ENCODE peak calls at places on chromosomes 7 and 10, in six cellular contexts. Q is IMR-90, F is mesendoderm, K is H1, J is neuronal stem cell, B is trophoblast cell. Y is an unnamed sample.

GRCh38 chr7:116357776-116358670 is 141.5 kb upstream of the CAV2 start:
- DNase-seq in Q (peak; percentile 62), F (no peak), K (no peak), J (no peak), B (no peak), Y (peak; percentile 44)

GRCh38 chr7:81180573-81180972 is 261.7 kb upstream of the SEMA3C start:
- DNase-seq in Q (no peak), F (peak; percentile 6), K (no peak), J (no peak), B (no peak), Y (no peak)

GRCh38 chr10:71810048-71810750 is 36.9 kb upstream of the VSIR start:
- DNase-seq in Q (no peak), F (no peak), K (no peak), J (no peak), B (no peak), Y (no peak)

GRCh38 chr7:92634924-92635519 is 44.8 kb upstream of the FAM133B start:
- DNase-seq in Q (peak; percentile 90), F (peak; percentile 41), K (no peak), J (no peak), B (no peak), Y (peak; percentile 94)

GRCh38 chr10:46541017-46541661 is 15.3 kb downstream of the GPRIN2 start:
- DNase-seq in Q (no peak), F (peak; percentile 89), K (peak; percentile 97), J (peak; percentile 81), B (no peak), Y (peak; percentile 24)

GRCh38 chr10:74491014-74491413 is 335.4 kb upstream of the KAT6B start:
- DNase-seq in Q (no peak), F (no peak), K (no peak), J (no peak), B (no peak), Y (no peak)

GRCh38 chr10:11758527-11759236 is 16.5 kb downstream of the ECHDC3 start:
- DNase-seq in Q (no peak), F (peak; percentile 52), K (no peak), J (no peak), B (no peak), Y (no peak)

GRCh38 chr10:84194424-84195043 is at the start of gene CDHR1:
- DNase-seq in Q (no peak), F (peak; percentile 65), K (peak; percentile 77), J (peak; percentile 57), B (no peak), Y (no peak)

GRCh38 chr10:101956105-101956504 is 99.9 kb downstream of the ARMH3 start:
- DNase-seq in Q (no peak), F (no peak), K (no peak), J (no peak), B (peak; percentile 26), Y (no peak)

GRCh38 chr10:100318201-100318600 is 11.8 kb downstream of the PKD2L1 start:
- DNase-seq in Q (no peak), F (no peak), K (no peak), J (no peak), B (peak; percentile 65), Y (no peak)

GRCh38 chr10:67818323-67818722 is 19.7 kb downstream of the DNAJC12 start:
- DNase-seq in Q (peak; percentile 44), F (no peak), K (no peak), J (no peak), B (no peak), Y (peak; percentile 20)

GRCh38 chr7:149792220-149792595 is 18.8 kb upstream of the ZNF467 start:
- DNase-seq in Q (no peak), F (no peak), K (no peak), J (no peak), B (no peak), Y (no peak)

GRCh38 chr7:108000875-108001758 is 1.8 kb downstream of the LAMB1 start:
- DNase-seq in Q (peak; percentile 30), F (peak; percentile 91), K (peak; percentile 77), J (peak; percentile 41), B (peak; percentile 9), Y (peak; percentile 58)

GRCh38 chr10:37125191-37125732 is at the start of gene ANKRD30A:
- DNase-seq in Q (no peak), F (no peak), K (no peak), J (no peak), B (no peak), Y (no peak)

GRCh38 chr10:16967000-16967865 is 150.0 kb upstream of the RSU1 start:
- DNase-seq in Q (peak; percentile 94), F (no peak), K (no peak), J (no peak), B (no peak), Y (peak; percentile 85)

GRCh38 chr10:35735412-35735811 is 93.3 kb upstream of the FZD8 start:
- DNase-seq in Q (peak; percentile 86), F (no peak), K (no peak), J (no peak), B (no peak), Y (peak; percentile 87)

GRCh38 chr7:148584154-148584827 is 6.3 kb upstream of the C7orf33 start:
- DNase-seq in Q (no peak), F (no peak), K (no peak), J (no peak), B (no peak), Y (no peak)

GRCh38 chr10:47291682-47292081 is 8.3 kb upstream of the GDF10 start:
- DNase-seq in Q (no peak), F (no peak), K (no peak), J (no peak), B (no peak), Y (no peak)

GRCh38 chr10:21534611-21535493 is 820 bp downstream of the MLLT10 start:
- DNase-seq in Q (peak; percentile 45), F (peak; percentile 87), K (peak; percentile 72), J (no peak), B (peak; percentile 66), Y (peak; percentile 80)

GRCh38 chr10:21531164-21531563 is 2.9 kb upstream of the MLLT10 start:
- DNase-seq in Q (peak; percentile 59), F (no peak), K (no peak), J (no peak), B (no peak), Y (peak; percentile 57)

GRCh38 chr10:21535494-21535818 is 1.4 kb downstream of the MLLT10 start:
- DNase-seq in Q (no peak), F (no peak), K (no peak), J (no peak), B (no peak), Y (peak; percentile 43)

GRCh38 chr10:21532694-21533576 is 1.1 kb upstream of the MLLT10 start:
- DNase-seq in Q (no peak), F (no peak), K (no peak), J (no peak), B (no peak), Y (no peak)

DNA sequence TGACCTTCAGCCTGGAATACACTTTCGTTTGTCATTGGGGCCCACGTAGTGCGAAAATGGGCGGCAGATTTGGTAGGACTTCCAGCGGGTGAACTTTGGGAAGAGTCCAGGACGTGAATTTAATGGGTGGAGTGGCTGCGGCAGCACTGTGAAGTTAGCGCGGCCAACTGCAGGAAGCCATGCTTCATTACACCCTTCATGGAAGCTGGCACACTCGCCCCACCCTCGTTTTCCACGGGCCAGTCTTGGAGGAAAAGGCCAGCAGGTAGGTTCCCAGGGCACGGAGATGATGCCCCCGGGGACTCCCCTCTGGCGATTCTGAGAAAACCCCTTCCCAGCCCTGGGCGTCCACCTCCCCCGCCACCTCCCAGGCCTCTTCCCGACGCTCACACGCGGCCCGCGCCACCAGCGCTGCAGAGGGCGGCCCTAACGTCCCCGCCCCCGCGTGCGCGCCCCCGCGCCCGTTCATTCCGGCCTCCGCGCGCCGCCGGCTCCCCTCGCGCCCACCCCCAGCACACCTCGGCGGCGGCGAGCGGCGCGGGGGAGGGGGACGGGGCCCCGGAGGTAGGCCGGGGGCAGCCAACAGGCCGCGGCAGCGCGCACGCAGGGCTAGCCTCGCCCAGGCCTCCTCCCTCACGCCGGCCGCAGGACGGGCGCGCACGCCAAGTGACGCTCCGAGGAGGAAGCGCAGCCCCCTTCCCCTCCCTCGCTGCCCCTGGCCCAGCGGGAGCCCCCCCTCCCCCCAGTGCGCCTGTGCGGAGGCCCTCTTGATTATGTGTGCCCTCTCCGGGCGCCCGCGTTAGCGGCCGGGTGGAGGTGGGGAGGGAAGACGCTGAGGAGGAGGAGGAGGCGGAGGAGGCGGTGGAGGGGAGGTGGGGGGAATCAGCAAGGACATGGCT is at the start of gene MLLT10:
- DNase-seq in Q (peak; percentile 94), F (peak; percentile 99), K (peak; percentile 93), J (peak; percentile 95), B (peak; percentile 93), Y (peak; percentile 95)
- H3K23ac ChIP-seq in Q (peak within 1 kb of the TSS; percentile 89), F (peak within 1 kb of the TSS; percentile 38), K (no peak within 1 kb of the TSS), J (peak within 1 kb of the TSS; percentile 73), B (no peak within 1 kb of the TSS), Y (no peak within 1 kb of the TSS)

GRCh38 chr10:23174075-23174973 is 17.8 kb upstream of the PTF1A start:
- DNase-seq in Q (no peak), F (no peak), K (peak; percentile 64), J (no peak), B (no peak), Y (no peak)

GRCh38 chr10:23172429-23172828 is 19.7 kb upstream of the PTF1A start:
- DNase-seq in Q (no peak), F (no peak), K (peak; percentile 55), J (no peak), B (no peak), Y (no peak)

GRCh38 chr10:23174974-23175512 is 17.1 kb upstream of the PTF1A start:
- DNase-seq in Q (no peak), F (no peak), K (no peak), J (no peak), B (no peak), Y (no peak)

GRCh38 chr10:23172846-23173548 is 19.1 kb upstream of the PTF1A start:
- DNase-seq in Q (no peak), F (peak; percentile 58), K (no peak), J (no peak), B (no peak), Y (no peak)

GRCh38 chr10:23173549-23174074 is 18.5 kb upstream of the PTF1A start:
- DNase-seq in Q (no peak), F (no peak), K (peak; percentile 68), J (no peak), B (no peak), Y (no peak)
- H3K4me3 ChIP-seq in Q (no peak overlapping the region), F (no peak overlapping the region), K (peak overlapping the region; percentile 13), J (no peak overlapping the region), B (no peak overlapping the region), Y (no peak overlapping the region)

DNA sequence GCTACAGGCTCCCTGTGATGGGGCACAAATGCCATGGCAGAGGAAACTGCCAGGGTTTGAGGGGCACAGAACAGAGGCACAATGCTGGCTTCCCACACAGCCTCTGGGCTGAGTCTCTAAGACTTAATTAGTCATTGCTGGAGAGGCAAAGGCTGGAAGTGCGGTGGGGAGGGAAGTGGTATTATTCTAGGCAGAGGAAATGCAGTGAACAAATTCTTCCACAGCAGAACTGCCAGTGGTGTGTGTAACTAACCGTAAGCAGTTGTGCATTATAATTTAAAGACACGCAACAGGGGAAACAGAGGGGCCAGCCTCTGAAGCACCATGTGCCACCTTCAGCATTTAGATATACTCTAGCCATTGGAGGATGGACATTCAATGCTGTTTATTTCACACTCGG is 12.8 kb downstream of the ICA1 start:
- DNase-seq in Q (no peak), F (no peak), K (no peak), J (no peak), B (no peak), Y (no peak)
- H4K8ac ChIP-seq in Q (no peak overlapping the region), F (no peak overlapping the region), K (no peak overlapping the region), J (no peak overlapping the region), B (no peak overlapping the region), Y (no peak overlapping the region)

DNA sequence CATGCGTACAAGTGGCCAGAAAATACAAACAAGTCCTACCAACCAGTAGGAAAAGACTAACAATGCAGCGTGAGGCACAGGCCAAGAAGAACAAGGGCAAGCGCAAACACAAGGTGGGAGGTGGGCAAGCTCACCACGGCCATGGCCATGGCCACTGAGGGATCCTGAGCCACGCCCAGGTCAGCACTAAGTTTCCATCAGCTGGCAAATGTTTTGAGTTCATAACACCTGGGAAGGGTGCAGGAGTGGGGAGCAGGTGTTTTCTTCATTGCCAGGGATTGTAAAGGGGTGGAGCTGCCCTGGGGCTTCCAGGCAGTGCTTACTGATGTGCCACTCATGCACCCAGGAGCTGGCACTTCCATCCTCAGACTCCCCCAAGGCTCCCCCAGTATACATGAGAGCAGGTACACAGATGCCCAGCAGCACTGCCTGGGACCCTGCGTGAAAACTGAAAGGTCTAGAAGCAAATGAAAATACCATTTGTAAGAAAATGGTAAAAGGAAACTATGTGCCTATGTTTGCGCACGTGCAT is 139.2 kb upstream of the RET start:
- DNase-seq in Q (no peak), F (no peak), K (no peak), J (no peak), B (no peak), Y (no peak)
- H3K23ac ChIP-seq in Q (no peak overlapping the region), F (no peak overlapping the region), K (no peak overlapping the region), J (no peak overlapping the region), B (no peak overlapping the region), Y (no peak overlapping the region)